ENCODE peak calls at places on chromosomes 11 and 22, in six cellular contexts. I is A549, C is endothelial cell of umbilical vein, K is H1, Z is WTC11, Y is HepG2. W is an unnamed sample.
A peak's percentile ranks its signal among the peaks of the same experiment; 100 is the strongest.

GRCh38 chr22:50236731-50237409 is 8.0 kb downstream of the TUBGCP6 start:
- DNase-seq in I (peak; percentile 25), Z (no peak), Y (no peak), K (no peak), C (no peak), W (no peak)

GRCh38 chr11:74437441-74437840 is 29.9 kb downstream of the KCNE3 start:
- DNase-seq in C (peak; percentile 82), K (no peak), I (no peak), Y (no peak), Z (no peak), W (peak; percentile 66)

GRCh38 chr11:130798280-130798679 is 118.0 kb downstream of the SNX19 start:
- DNase-seq in Z (no peak), I (no peak), Y (no peak), K (no peak), C (no peak), W (no peak)

GRCh38 chr11:1402776-1403620 is 13.3 kb downstream of the BRSK2 start:
- DNase-seq in Z (no peak), K (no peak), Y (no peak), I (no peak), C (no peak), W (no peak)

GRCh38 chr11:17686185-17686980 is 33.0 kb upstream of the MYOD1 start:
- DNase-seq in I (no peak), Y (no peak), Z (peak; percentile 48), C (no peak), K (no peak), W (no peak)

GRCh38 chr11:72144807-72145565 is 9.5 kb downstream of the FOLR3 start:
- DNase-seq in I (no peak), Z (no peak), Y (no peak), C (no peak), K (no peak), W (no peak)

GRCh38 chr11:12091957-12092558 is 18.3 kb upstream of the MICAL2 start:
- DNase-seq in Y (peak; percentile 44), I (no peak), C (no peak), K (no peak), Z (no peak), W (no peak)

GRCh38 chr22:29146101-29146560 is 59.6 kb upstream of the EMID1 start:
- DNase-seq in C (no peak), Y (no peak), I (no peak), K (no peak), Z (no peak), W (no peak)

GRCh38 chr11:131910491-131911387 is 540.3 kb downstream of the NTM start:
- DNase-seq in K (no peak), C (peak; percentile 43), Z (peak; percentile 50), I (no peak), Y (no peak), W (no peak)

GRCh38 chr11:10742460-10743208 is 8.4 kb upstream of the CTR9 start:
- DNase-seq in I (no peak), K (no peak), C (no peak), Z (no peak), Y (no peak), W (peak; percentile 57)

GRCh38 chr11:63510360-63511130 is 4.7 kb downstream of the LGALS12 start:
- DNase-seq in I (no peak), Y (no peak), Z (no peak), C (no peak), K (no peak), W (no peak)

GRCh38 chr11:76666408-76666807 is 4.1 kb downstream of the LRRC32 start:
- DNase-seq in I (no peak), Y (no peak), C (peak; percentile 84), Z (no peak), K (no peak), W (no peak)

GRCh38 chr11:122367809-122368231 is 251.8 kb upstream of the BLID start:
- DNase-seq in Z (no peak), I (no peak), K (no peak), C (peak; percentile 38), Y (peak; percentile 76), W (no peak)

GRCh38 chr11:132734217-132734616 is 798.1 kb downstream of the OPCML start:
- DNase-seq in K (no peak), Z (no peak), I (no peak), C (no peak), Y (no peak), W (no peak)

GRCh38 chr22:48320671-48321515 is 1506.8 kb downstream of the BRD1 start:
- DNase-seq in Y (no peak), K (no peak), Z (no peak), C (no peak), I (no peak), W (no peak)

GRCh38 chr11:56740886-56741285 is 7.6 kb downstream of the OR9G4 start:
- DNase-seq in Y (no peak), I (no peak), C (no peak), Z (no peak), K (no peak), W (no peak)

GRCh38 chr22:45995405-45996101 is 18.6 kb upstream of the WNT7B start:
- DNase-seq in C (no peak), K (no peak), Z (no peak), I (no peak), Y (no peak), W (no peak)

GRCh38 chr11:84396521-84396920 is 1110.4 kb upstream of the CCDC90B start:
- DNase-seq in Y (no peak), Z (no peak), C (no peak), I (no peak), K (no peak), W (no peak)

GRCh38 chr11:69497221-69497787 is 15.8 kb downstream of the LINC01488 start:
- DNase-seq in C (peak; percentile 83), Y (peak; percentile 97), I (peak; percentile 79), Z (no peak), K (peak; percentile 21), W (no peak)
- TF ChIP-seq JUN in C (peak; percentile 73), Y (peak; percentile 97), I (no peak), Z (no peak), K (no peak), W (no peak)

GRCh38 chr22:43241138-43241597 is 54.2 kb upstream of the TTLL12 start:
- DNase-seq in Y (peak; percentile 88), K (no peak), C (no peak), Z (no peak), I (no peak), W (peak; percentile 55)
- TF ChIP-seq JUN in Y (no peak), K (no peak), C (no peak), Z (no peak), I (no peak), W (no peak)

GRCh38 chr11:58963551-58964075 is 24.3 kb downstream of the GLYATL1 start:
- DNase-seq in I (no peak), K (peak; percentile 70), Y (no peak), C (no peak), Z (peak; percentile 74), W (peak; percentile 30)
- TF ChIP-seq JUN in I (no peak), K (no peak), Y (no peak), C (no peak), Z (no peak), W (no peak)

DNA sequence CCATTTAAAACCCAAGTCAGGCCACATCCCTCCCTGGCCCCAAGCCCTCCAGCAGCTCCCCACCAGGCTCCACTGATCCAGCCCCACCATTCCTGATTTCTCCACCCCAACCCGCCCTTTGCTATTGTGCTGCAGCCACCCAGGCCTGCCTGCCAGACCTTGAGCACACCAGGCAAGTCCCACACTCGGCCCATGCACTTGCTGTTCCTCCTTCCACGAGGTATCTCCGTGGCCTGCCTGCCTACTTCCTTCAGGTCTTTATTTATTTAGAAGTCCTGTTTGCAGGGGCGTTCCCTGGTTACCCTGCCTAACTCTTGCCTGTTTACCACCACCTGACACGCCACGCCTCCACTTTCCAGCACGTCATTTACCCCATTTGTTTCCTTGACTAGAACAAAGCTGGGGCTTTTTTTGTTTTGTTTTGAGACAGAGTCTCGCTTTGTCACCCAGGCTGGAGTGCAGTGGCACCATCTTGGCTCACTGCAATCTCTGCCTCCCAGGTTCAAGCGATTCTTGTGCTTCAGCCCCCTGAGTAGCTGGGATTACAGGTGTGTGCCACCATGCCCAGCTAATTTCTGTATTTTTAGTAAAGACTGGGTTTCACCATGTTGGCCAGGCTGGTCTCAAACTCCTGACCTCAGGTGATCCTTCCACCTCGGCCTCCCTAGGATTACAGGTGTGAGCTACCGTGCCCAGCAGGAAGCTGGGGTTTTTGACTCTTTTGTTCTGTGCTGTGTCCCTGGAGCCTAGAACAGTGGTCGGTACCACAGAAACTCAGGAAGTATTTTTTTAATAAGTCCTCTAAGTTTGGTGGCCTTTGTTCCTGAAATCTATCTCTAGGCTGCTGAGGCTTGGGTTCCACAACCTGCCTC is 6.7 kb downstream of the CENPM start:
- DNase-seq in C (no peak), K (no peak), Z (no peak), Y (no peak), I (no peak), W (peak; percentile 43)
- TF ChIP-seq JUN in C (no peak), K (no peak), Z (no peak), Y (no peak), I (no peak), W (no peak)

GRCh38 chr11:133810179-133810550 is 35.1 kb downstream of the SPATA19 start:
- DNase-seq in K (no peak), I (no peak), C (no peak), Y (no peak), Z (no peak), W (no peak)
- TF ChIP-seq JUN in K (no peak), I (no peak), C (no peak), Y (no peak), Z (no peak), W (no peak)

GRCh38 chr11:5288108-5288911 is 13.4 kb downstream of the OR51B4 start:
- DNase-seq in C (no peak), I (no peak), Y (no peak), Z (no peak), K (no peak), W (peak; percentile 78)

GRCh38 chr11:5280582-5281102 is 10.9 kb upstream of the HBE1 start:
- DNase-seq in K (no peak), Z (peak; percentile 49), I (peak; percentile 94), C (peak; percentile 96), Y (peak; percentile 44), W (peak; percentile 100)

GRCh38 chr11:5285703-5286102 is 16.0 kb upstream of the HBE1 start:
- DNase-seq in I (no peak), Z (no peak), K (no peak), C (no peak), Y (no peak), W (no peak)

GRCh38 chr11:5282652-5283051 is 12.9 kb upstream of the HBE1 start:
- DNase-seq in Y (no peak), C (no peak), K (no peak), Z (no peak), I (no peak), W (no peak)

GRCh38 chr11:5284551-5285130 is 14.9 kb upstream of the HBE1 start:
- DNase-seq in Z (no peak), I (no peak), K (no peak), Y (no peak), C (no peak), W (peak; percentile 94)
- TF ChIP-seq JUN in Z (no peak), I (no peak), K (no peak), Y (no peak), C (no peak), W (no peak)

W was measured in K562.